ENCODE peak calls at places on chromosomes 5 and 9, in nine cellular contexts. One of them, this sample, is unnamed.

GRCh38 chr9:33619666-33620404 is 95.8 kb downstream of the ANKRD18B start:
- DNase-seq in activated CD4-positive, CD25-positive, alpha-beta regulatory T cell treated with anti-CD3 and anti-CD28 coated beads, Interleukin-2, amount 50 U/mL, for 16 hours: no peak
- DNase-seq in stimulated activated CD8-positive, alpha-beta memory T cell treated with anti-CD3 and anti-CD28 coated beads, Interleukin-4, amount 100 ng/mL, for 24 hours: no peak
- DNase-seq in ovary: no peak
- DNase-seq in non-pigmented ciliary epithelial cell: peak
- DNase-seq in AG08395: peak
- DNase-seq in C1 segment of cervical spinal cord: no peak
- DNase-seq in hepatic stellate cell: peak
- DNase-seq in HFFc6: peak
- DNase-seq in this sample: no peak

GRCh38 chr5:15886156-15886555 is 293.4 kb downstream of the MARCHF11 start:
- DNase-seq in C1 segment of cervical spinal cord: no peak
- DNase-seq in ovary: no peak
- DNase-seq in AG08395: no peak
- DNase-seq in non-pigmented ciliary epithelial cell: no peak
- DNase-seq in HFFc6: no peak
- DNase-seq in stimulated activated CD8-positive, alpha-beta memory T cell treated with anti-CD3 and anti-CD28 coated beads, Interleukin-4, amount 100 ng/mL, for 24 hours: no peak
- DNase-seq in hepatic stellate cell: no peak
- DNase-seq in activated CD4-positive, CD25-positive, alpha-beta regulatory T cell treated with anti-CD3 and anti-CD28 coated beads, Interleukin-2, amount 50 U/mL, for 16 hours: no peak
- DNase-seq in this sample: no peak

GRCh38 chr9:136882109-136882946 is 4.0 kb upstream of the TRAF2 start:
- DNase-seq in hepatic stellate cell: peak
- DNase-seq in ovary: no peak
- DNase-seq in AG08395: peak
- DNase-seq in stimulated activated CD8-positive, alpha-beta memory T cell treated with anti-CD3 and anti-CD28 coated beads, Interleukin-4, amount 100 ng/mL, for 24 hours: peak
- DNase-seq in activated CD4-positive, CD25-positive, alpha-beta regulatory T cell treated with anti-CD3 and anti-CD28 coated beads, Interleukin-2, amount 50 U/mL, for 16 hours: peak
- DNase-seq in non-pigmented ciliary epithelial cell: peak
- DNase-seq in C1 segment of cervical spinal cord: peak
- DNase-seq in HFFc6: peak
- DNase-seq in this sample: peak

GRCh38 chr9:124320062-124320973 is 62.6 kb downstream of the NEK6 start:
- DNase-seq in stimulated activated CD8-positive, alpha-beta memory T cell treated with anti-CD3 and anti-CD28 coated beads, Interleukin-4, amount 100 ng/mL, for 24 hours: peak
- DNase-seq in AG08395: peak
- DNase-seq in non-pigmented ciliary epithelial cell: no peak
- DNase-seq in C1 segment of cervical spinal cord: peak
- DNase-seq in hepatic stellate cell: peak
- DNase-seq in ovary: peak
- DNase-seq in HFFc6: peak
- DNase-seq in activated CD4-positive, CD25-positive, alpha-beta regulatory T cell treated with anti-CD3 and anti-CD28 coated beads, Interleukin-2, amount 50 U/mL, for 16 hours: no peak
- DNase-seq in this sample: peak

GRCh38 chr9:107848598-107848997 is 359.0 kb upstream of the KLF4 start:
- DNase-seq in C1 segment of cervical spinal cord: no peak
- DNase-seq in activated CD4-positive, CD25-positive, alpha-beta regulatory T cell treated with anti-CD3 and anti-CD28 coated beads, Interleukin-2, amount 50 U/mL, for 16 hours: no peak
- DNase-seq in non-pigmented ciliary epithelial cell: no peak
- DNase-seq in stimulated activated CD8-positive, alpha-beta memory T cell treated with anti-CD3 and anti-CD28 coated beads, Interleukin-4, amount 100 ng/mL, for 24 hours: no peak
- DNase-seq in HFFc6: no peak
- DNase-seq in ovary: no peak
- DNase-seq in AG08395: peak
- DNase-seq in hepatic stellate cell: no peak
- DNase-seq in this sample: no peak

GRCh38 chr9:95085036-95085770 is 232.3 kb downstream of the FANCC start:
- DNase-seq in non-pigmented ciliary epithelial cell: no peak
- DNase-seq in stimulated activated CD8-positive, alpha-beta memory T cell treated with anti-CD3 and anti-CD28 coated beads, Interleukin-4, amount 100 ng/mL, for 24 hours: no peak
- DNase-seq in C1 segment of cervical spinal cord: no peak
- DNase-seq in hepatic stellate cell: no peak
- DNase-seq in HFFc6: no peak
- DNase-seq in activated CD4-positive, CD25-positive, alpha-beta regulatory T cell treated with anti-CD3 and anti-CD28 coated beads, Interleukin-2, amount 50 U/mL, for 16 hours: no peak
- DNase-seq in ovary: no peak
- DNase-seq in AG08395: no peak
- DNase-seq in this sample: no peak

GRCh38 chr5:73892806-73893205 is 266.8 kb downstream of the ARHGEF28 start:
- DNase-seq in non-pigmented ciliary epithelial cell: peak
- DNase-seq in HFFc6: peak
- DNase-seq in activated CD4-positive, CD25-positive, alpha-beta regulatory T cell treated with anti-CD3 and anti-CD28 coated beads, Interleukin-2, amount 50 U/mL, for 16 hours: no peak
- DNase-seq in stimulated activated CD8-positive, alpha-beta memory T cell treated with anti-CD3 and anti-CD28 coated beads, Interleukin-4, amount 100 ng/mL, for 24 hours: no peak
- DNase-seq in hepatic stellate cell: peak
- DNase-seq in C1 segment of cervical spinal cord: no peak
- DNase-seq in AG08395: peak
- DNase-seq in ovary: no peak
- DNase-seq in this sample: no peak

GRCh38 chr5:88551724-88552345 is 283.2 kb upstream of the TMEM161B start:
- DNase-seq in stimulated activated CD8-positive, alpha-beta memory T cell treated with anti-CD3 and anti-CD28 coated beads, Interleukin-4, amount 100 ng/mL, for 24 hours: no peak
- DNase-seq in ovary: no peak
- DNase-seq in HFFc6: no peak
- DNase-seq in hepatic stellate cell: no peak
- DNase-seq in C1 segment of cervical spinal cord: no peak
- DNase-seq in non-pigmented ciliary epithelial cell: no peak
- DNase-seq in activated CD4-positive, CD25-positive, alpha-beta regulatory T cell treated with anti-CD3 and anti-CD28 coated beads, Interleukin-2, amount 50 U/mL, for 16 hours: no peak
- DNase-seq in AG08395: no peak
- DNase-seq in this sample: no peak

GRCh38 chr5:3659907-3660306 is 64.3 kb downstream of the IRX1 start:
- DNase-seq in ovary: no peak
- DNase-seq in HFFc6: no peak
- DNase-seq in AG08395: no peak
- DNase-seq in stimulated activated CD8-positive, alpha-beta memory T cell treated with anti-CD3 and anti-CD28 coated beads, Interleukin-4, amount 100 ng/mL, for 24 hours: no peak
- DNase-seq in non-pigmented ciliary epithelial cell: no peak
- DNase-seq in C1 segment of cervical spinal cord: no peak
- DNase-seq in hepatic stellate cell: no peak
- DNase-seq in activated CD4-positive, CD25-positive, alpha-beta regulatory T cell treated with anti-CD3 and anti-CD28 coated beads, Interleukin-2, amount 50 U/mL, for 16 hours: no peak
- DNase-seq in this sample: no peak

GRCh38 chr5:179223961-179224360 is 121.3 kb downstream of the ADAMTS2 start:
- DNase-seq in ovary: no peak
- DNase-seq in stimulated activated CD8-positive, alpha-beta memory T cell treated with anti-CD3 and anti-CD28 coated beads, Interleukin-4, amount 100 ng/mL, for 24 hours: no peak
- DNase-seq in non-pigmented ciliary epithelial cell: no peak
- DNase-seq in activated CD4-positive, CD25-positive, alpha-beta regulatory T cell treated with anti-CD3 and anti-CD28 coated beads, Interleukin-2, amount 50 U/mL, for 16 hours: no peak
- DNase-seq in AG08395: no peak
- DNase-seq in C1 segment of cervical spinal cord: no peak
- DNase-seq in HFFc6: no peak
- DNase-seq in hepatic stellate cell: no peak
- DNase-seq in this sample: no peak

GRCh38 chr5:60295423-60295822 is 401.9 kb upstream of the PDE4D start:
- DNase-seq in AG08395: peak
- DNase-seq in hepatic stellate cell: peak
- DNase-seq in C1 segment of cervical spinal cord: peak
- DNase-seq in non-pigmented ciliary epithelial cell: peak
- DNase-seq in stimulated activated CD8-positive, alpha-beta memory T cell treated with anti-CD3 and anti-CD28 coated beads, Interleukin-4, amount 100 ng/mL, for 24 hours: no peak
- DNase-seq in activated CD4-positive, CD25-positive, alpha-beta regulatory T cell treated with anti-CD3 and anti-CD28 coated beads, Interleukin-2, amount 50 U/mL, for 16 hours: no peak
- DNase-seq in HFFc6: peak
- DNase-seq in ovary: no peak
- DNase-seq in this sample: peak

GRCh38 chr5:78745985-78746384 is 97.4 kb upstream of the LHFPL2 start:
- DNase-seq in ovary: no peak
- DNase-seq in HFFc6: peak
- DNase-seq in AG08395: no peak
- DNase-seq in activated CD4-positive, CD25-positive, alpha-beta regulatory T cell treated with anti-CD3 and anti-CD28 coated beads, Interleukin-2, amount 50 U/mL, for 16 hours: no peak
- DNase-seq in non-pigmented ciliary epithelial cell: no peak
- DNase-seq in stimulated activated CD8-positive, alpha-beta memory T cell treated with anti-CD3 and anti-CD28 coated beads, Interleukin-4, amount 100 ng/mL, for 24 hours: no peak
- DNase-seq in hepatic stellate cell: no peak
- DNase-seq in C1 segment of cervical spinal cord: no peak
- DNase-seq in this sample: no peak

GRCh38 chr9:90343360-90343759 is 299.3 kb downstream of the DIRAS2 start:
- DNase-seq in hepatic stellate cell: no peak
- DNase-seq in activated CD4-positive, CD25-positive, alpha-beta regulatory T cell treated with anti-CD3 and anti-CD28 coated beads, Interleukin-2, amount 50 U/mL, for 16 hours: no peak
- DNase-seq in stimulated activated CD8-positive, alpha-beta memory T cell treated with anti-CD3 and anti-CD28 coated beads, Interleukin-4, amount 100 ng/mL, for 24 hours: no peak
- DNase-seq in C1 segment of cervical spinal cord: no peak
- DNase-seq in AG08395: peak
- DNase-seq in ovary: no peak
- DNase-seq in non-pigmented ciliary epithelial cell: no peak
- DNase-seq in HFFc6: no peak
- DNase-seq in this sample: no peak

GRCh38 chr5:172528440-172528839 is 74.1 kb upstream of the SH3PXD2B start:
- DNase-seq in HFFc6: peak
- DNase-seq in stimulated activated CD8-positive, alpha-beta memory T cell treated with anti-CD3 and anti-CD28 coated beads, Interleukin-4, amount 100 ng/mL, for 24 hours: no peak
- DNase-seq in AG08395: peak
- DNase-seq in hepatic stellate cell: peak
- DNase-seq in C1 segment of cervical spinal cord: no peak
- DNase-seq in activated CD4-positive, CD25-positive, alpha-beta regulatory T cell treated with anti-CD3 and anti-CD28 coated beads, Interleukin-2, amount 50 U/mL, for 16 hours: no peak
- DNase-seq in ovary: no peak
- DNase-seq in non-pigmented ciliary epithelial cell: no peak
- DNase-seq in this sample: no peak

GRCh38 chr9:131422241-131422792 is 28.4 kb downstream of the PRRC2B start:
- DNase-seq in HFFc6: peak
- DNase-seq in stimulated activated CD8-positive, alpha-beta memory T cell treated with anti-CD3 and anti-CD28 coated beads, Interleukin-4, amount 100 ng/mL, for 24 hours: no peak
- DNase-seq in C1 segment of cervical spinal cord: no peak
- DNase-seq in non-pigmented ciliary epithelial cell: no peak
- DNase-seq in activated CD4-positive, CD25-positive, alpha-beta regulatory T cell treated with anti-CD3 and anti-CD28 coated beads, Interleukin-2, amount 50 U/mL, for 16 hours: no peak
- DNase-seq in hepatic stellate cell: no peak
- DNase-seq in ovary: peak
- DNase-seq in AG08395: no peak
- DNase-seq in this sample: no peak